ENCODE peak calls at places on chromosomes 16 and 17, in seven cellular contexts. M is tibial nerve, K is RWPE1, O is mammary epithelial cell, N is kidney, F is A549, C is transverse colon. J is an unnamed sample.

GRCh38 chr16:11916524-11917285 is 949 bp upstream of the GSPT1 start:
- DNase-seq in C (peak), M (no peak), F (peak), O (peak), N (no peak), K (peak), J (no peak)

GRCh38 chr17:42163113-42163512 is 8.3 kb upstream of the RAB5C start:
- DNase-seq in O (no peak), M (no peak), F (peak), K (no peak), N (no peak), C (peak), J (no peak)

GRCh38 chr16:22329199-22329695 is 32.0 kb downstream of the POLR3E start:
- DNase-seq in N (no peak), M (no peak), K (no peak), O (no peak), C (no peak), F (no peak), J (no peak)

GRCh38 chr17:7993972-7994589 is 8.3 kb upstream of the GUCY2D start:
- DNase-seq in K (no peak), C (no peak), N (peak), O (no peak), F (no peak), M (no peak), J (no peak)

GRCh38 chr17:57294075-57294474 is 37.8 kb downstream of the MSI2 start:
- DNase-seq in K (no peak), F (no peak), C (no peak), O (no peak), N (no peak), M (no peak), J (no peak)

GRCh38 chr16:89723279-89724250 is 2.2 kb downstream of the ZNF276 start:
- DNase-seq in O (peak), C (peak), K (no peak), N (no peak), F (no peak), M (peak), J (no peak)

GRCh38 chr17:28043296-28043695 is 819 bp downstream of the NLK start:
- DNase-seq in N (no peak), M (no peak), F (no peak), O (no peak), K (no peak), C (no peak), J (no peak)

GRCh38 chr17:39357488-39357887 is 43.9 kb downstream of the FBXL20 start:
- DNase-seq in F (no peak), C (no peak), N (no peak), M (no peak), K (no peak), O (no peak), J (no peak)

GRCh38 chr17:7587420-7587786 is 2.5 kb downstream of the SOX15 start:
- DNase-seq in N (no peak), C (no peak), F (no peak), K (peak), M (no peak), O (peak), J (peak)

GRCh38 chr17:4658478-4659305 is 17.2 kb upstream of the ALOX15 start:
- DNase-seq in M (no peak), N (no peak), C (no peak), F (no peak), O (peak), K (no peak), J (no peak)

GRCh38 chr16:80752563-80752962 is 51.8 kb downstream of the CDYL2 start:
- DNase-seq in O (no peak), N (no peak), F (no peak), C (no peak), K (no peak), M (no peak), J (no peak)

GRCh38 chr17:77297693-77298666 is 157.2 kb downstream of the SEC14L1 start:
- DNase-seq in O (no peak), C (no peak), F (no peak), M (no peak), K (no peak), N (no peak), J (no peak)

GRCh38 chr16:52873997-52874500 is 178.6 kb downstream of the CHD9NB start:
- DNase-seq in F (no peak), N (no peak), M (no peak), C (no peak), K (no peak), O (no peak), J (no peak)

GRCh38 chr17:8273884-8274444 is 14.5 kb upstream of the RANGRF start:
- DNase-seq in K (no peak), O (no peak), F (no peak), M (no peak), N (no peak), C (no peak), J (no peak)

GRCh38 chr17:76735006-76735405 is 2.1 kb downstream of the SRSF2 start:
- DNase-seq in F (no peak), C (no peak), N (no peak), M (no peak), K (no peak), O (peak), J (no peak)

GRCh38 chr16:55324491-55325447 is 766 bp downstream of the IRX6 start:
- DNase-seq in K (no peak), C (no peak), N (peak), M (no peak), O (peak), F (no peak), J (no peak)

GRCh38 chr17:72724375-72724774 is 368.1 kb downstream of the SLC39A11 start:
- DNase-seq in N (no peak), M (no peak), O (peak), K (no peak), C (no peak), F (no peak), J (no peak)

GRCh38 chr16:27795992-27796614 is 246.2 kb downstream of the KATNIP start:
- DNase-seq in C (peak), O (peak), F (no peak), M (no peak), K (peak), N (peak), J (no peak)

GRCh38 chr17:37829446-37830142 is 84.7 kb upstream of the HNF1B start:
- DNase-seq in N (no peak), O (no peak), C (no peak), K (no peak), F (no peak), M (no peak), J (no peak)

GRCh38 chr17:77453613-77454559 is 313.1 kb downstream of the SEC14L1 start:
- DNase-seq in O (peak), K (peak), M (no peak), N (no peak), F (no peak), C (peak), J (no peak)

GRCh38 chr17:75516619-75517276 is 420 bp downstream of the TSEN54 start:
- DNase-seq in C (peak), K (no peak), N (peak), M (no peak), F (peak), O (peak), J (no peak)

GRCh38 chr17:82671071-82671470 is 22.8 kb upstream of the WDR45B start:
- DNase-seq in O (no peak), N (no peak), M (no peak), C (no peak), F (no peak), K (no peak), J (no peak)

GRCh38 chr17:45370949-45371413 is 54.2 kb upstream of the MAP3K14 start:
- DNase-seq in M (peak), C (no peak), N (no peak), O (peak), F (peak), K (no peak), J (no peak)

GRCh38 chr17:17508019-17508535 is 11.9 kb upstream of the RASD1 start:
- DNase-seq in M (no peak), K (no peak), F (no peak), O (no peak), N (peak), C (no peak), J (no peak)

GRCh38 chr17:10471853-10472252 is 2.5 kb upstream of the MYH4 start:
- DNase-seq in C (no peak), O (no peak), F (no peak), K (peak), M (no peak), N (no peak), J (no peak)

GRCh38 chr16:2708955-2709587 is 11.0 kb downstream of the PRSS27 start:
- DNase-seq in N (no peak), M (no peak), O (no peak), C (no peak), K (no peak), F (no peak), J (no peak)

GRCh38 chr16:80619824-80620223 is 79.0 kb downstream of the DYNLRB2 start:
- DNase-seq in N (no peak), F (no peak), O (peak), C (no peak), K (no peak), M (no peak), J (no peak)

GRCh38 chr16:49484454-49484853 is 110.8 kb downstream of the C16orf78 start:
- DNase-seq in N (peak), F (peak), C (peak), O (no peak), K (peak), M (peak), J (no peak)

GRCh38 chr16:83113317-83113716 is 486.5 kb downstream of the CDH13 start:
- DNase-seq in N (no peak), M (no peak), F (peak), C (no peak), O (no peak), K (no peak), J (no peak)

DNA sequence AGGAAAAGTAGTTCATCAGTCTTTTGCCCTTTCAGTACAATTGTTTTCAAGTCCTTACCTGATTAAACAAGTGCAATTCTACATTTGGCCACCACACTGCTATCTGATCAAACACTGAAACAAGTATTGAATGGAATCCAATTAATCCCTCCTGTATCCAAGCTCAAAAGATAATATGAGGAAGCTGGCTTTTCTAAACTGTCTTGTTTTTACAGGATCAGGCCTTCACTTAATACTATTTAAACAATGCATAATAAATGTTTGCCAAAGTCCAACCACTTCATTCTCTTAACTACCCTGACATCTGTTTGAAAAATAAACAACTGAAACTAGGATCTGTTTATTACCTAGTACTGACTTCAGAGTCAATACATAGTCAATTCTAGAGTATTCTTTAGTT is 131.6 kb downstream of the MRTFB start:
- DNase-seq in F (no peak), N (no peak), O (peak), K (no peak), M (no peak), C (no peak), J (no peak)
- TF ChIP-seq CTCF in F (no peak), N (peak), O (peak), K (peak), M (peak), C (peak), J (peak)

GRCh38 chr16:50933257-50933656 is 191.4 kb downstream of the CYLD start:
- DNase-seq in K (no peak), N (no peak), F (no peak), C (no peak), O (no peak), M (no peak), J (no peak)
- TF ChIP-seq CTCF in K (no peak), N (no peak), F (no peak), C (no peak), O (no peak), M (no peak), J (no peak)

GRCh38 chr17:46822388-46822921 is 4.0 kb upstream of the WNT3 start:
- DNase-seq in F (peak), N (no peak), M (no peak), K (no peak), O (no peak), C (peak), J (no peak)
- TF ChIP-seq CTCF in F (peak), N (peak), M (no peak), K (peak), O (peak), C (peak), J (peak)

GRCh38 chr17:81579298-81579697 is 27.1 kb upstream of the FAAP100 start:
- DNase-seq in C (no peak), K (no peak), F (no peak), M (no peak), O (no peak), N (peak), J (no peak)

GRCh38 chr17:81580481-81580880 is 28.3 kb upstream of the FAAP100 start:
- DNase-seq in M (no peak), K (no peak), C (no peak), N (peak), O (no peak), F (no peak), J (no peak)

GRCh38 chr17:81578038-81578441 is 25.9 kb upstream of the FAAP100 start:
- DNase-seq in M (no peak), C (no peak), O (peak), K (peak), N (peak), F (no peak), J (no peak)

GRCh38 chr17:81578561-81579225 is 26.5 kb upstream of the FAAP100 start:
- DNase-seq in N (no peak), F (no peak), M (no peak), C (no peak), O (peak), K (peak), J (no peak)

DNA sequence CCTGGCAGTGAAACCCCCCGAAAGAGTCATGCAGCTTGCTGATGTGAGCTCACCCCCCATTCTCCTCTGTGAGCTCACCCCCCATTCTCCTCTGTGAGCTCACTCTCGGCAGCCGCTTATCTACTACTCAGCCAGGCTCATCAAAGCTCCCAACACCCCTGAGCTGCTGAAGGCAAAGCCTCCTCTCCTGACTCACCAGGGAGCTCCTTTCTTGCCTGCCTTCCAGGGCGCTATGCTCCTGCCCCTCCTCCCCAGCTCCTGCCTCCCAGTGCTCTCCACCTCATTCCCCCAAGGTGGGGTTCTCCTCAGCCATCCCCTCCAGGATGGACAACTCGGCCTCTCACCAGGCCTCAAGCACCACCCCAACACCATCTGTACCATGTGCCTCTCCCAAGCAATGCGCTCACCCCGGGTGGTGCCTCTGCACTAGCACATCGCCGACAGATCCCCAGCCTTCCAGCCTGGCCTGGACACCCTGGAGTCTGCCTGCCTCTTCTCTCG is 27.7 kb upstream of the FAAP100 start:
- DNase-seq in K (peak), O (no peak), F (no peak), N (peak), C (no peak), M (no peak), J (no peak)
- TF ChIP-seq CTCF in K (no peak), O (no peak), F (no peak), N (no peak), C (no peak), M (no peak), J (no peak)

GRCh38 chr16:57100445-57100844 is 8.1 kb downstream of the CPNE2 start:
- DNase-seq in M (no peak), N (no peak), O (no peak), F (no peak), C (no peak), K (no peak), J (no peak)

GRCh38 chr16:57096793-57097192 is 4.4 kb downstream of the CPNE2 start:
- DNase-seq in K (no peak), C (no peak), F (no peak), M (no peak), O (no peak), N (no peak), J (no peak)

GRCh38 chr16:57094911-57095310 is 2.5 kb downstream of the CPNE2 start:
- DNase-seq in C (no peak), M (no peak), F (no peak), O (no peak), N (peak), K (no peak), J (no peak)

GRCh38 chr16:57096192-57096591 is 3.8 kb downstream of the CPNE2 start:
- DNase-seq in K (no peak), M (no peak), C (no peak), O (no peak), N (no peak), F (no peak), J (no peak)

DNA sequence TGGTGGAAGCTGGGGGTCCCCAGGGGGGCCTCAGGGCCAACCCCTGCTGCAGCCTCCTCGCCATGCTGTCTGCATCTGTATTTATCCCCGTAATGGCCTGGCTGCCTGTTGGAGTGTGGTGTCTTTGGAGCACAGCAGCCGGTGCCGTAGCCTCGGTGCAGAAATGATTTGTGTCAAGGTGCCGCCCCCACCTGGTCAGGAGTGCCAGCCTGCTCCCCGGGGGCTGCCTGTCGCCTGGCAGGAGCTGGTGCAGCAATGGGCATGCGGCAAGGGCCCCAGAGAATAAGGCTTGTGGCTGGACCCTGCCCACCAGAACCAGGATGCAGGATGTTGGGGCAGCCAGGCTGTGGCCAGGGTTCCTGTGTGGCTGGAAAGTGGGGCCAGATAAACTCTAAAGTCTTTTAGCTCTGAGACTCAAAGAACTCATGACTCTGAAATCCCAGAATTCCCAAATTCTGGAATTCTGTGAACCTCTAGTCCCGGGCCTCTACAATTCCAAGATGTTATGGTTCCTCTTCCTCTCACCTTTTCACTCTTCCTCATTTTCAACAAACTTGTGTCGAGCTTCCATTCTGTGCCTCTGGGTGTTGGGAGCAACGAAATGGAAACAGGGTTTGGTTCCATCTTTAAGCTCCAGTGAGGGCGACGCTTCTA is 5.9 kb downstream of the CPNE2 start:
- DNase-seq in K (no peak), C (no peak), M (no peak), N (peak), O (no peak), F (no peak), J (no peak)
- TF ChIP-seq CTCF in K (no peak), C (no peak), M (no peak), N (no peak), O (no peak), F (no peak), J (no peak)

J was measured in AG09319.